ENCODE peak calls at places on chromosomes 5 and 9, in four cellular contexts. One of them, this sample, is unnamed. For H3K4me1, the result is how much of the 10 kb centered on the place peaks cover.

GRCh38 chr9:125889524-125890473 is 142.6 kb downstream of the PBX3 start:
- DNase-seq in H1: no peak
- DNase-seq in IMR-90: peak
- DNase-seq in mesendoderm: peak
- DNase-seq in this sample: peak

GRCh38 chr9:129852575-129852974 is 17.3 kb downstream of the USP20 start:
- DNase-seq in H1: no peak
- DNase-seq in IMR-90: no peak
- DNase-seq in mesendoderm: no peak
- DNase-seq in this sample: no peak

GRCh38 chr5:14574891-14575496 is 6.6 kb upstream of the OTULINL start:
- DNase-seq in H1: no peak
- DNase-seq in IMR-90: no peak
- DNase-seq in mesendoderm: no peak
- DNase-seq in this sample: no peak

GRCh38 chr9:27351438-27351837 is 54.5 kb upstream of the EQTN start:
- DNase-seq in H1: no peak
- DNase-seq in IMR-90: no peak
- DNase-seq in mesendoderm: no peak
- DNase-seq in this sample: no peak

GRCh38 chr5:66232701-66233100 is 88.6 kb downstream of the SREK1 start:
- DNase-seq in H1: no peak
- DNase-seq in IMR-90: peak
- DNase-seq in mesendoderm: no peak
- DNase-seq in this sample: peak

GRCh38 chr5:65808261-65808741 is 86.3 kb downstream of the NLN start:
- DNase-seq in H1: no peak
- DNase-seq in IMR-90: peak
- DNase-seq in mesendoderm: no peak
- DNase-seq in this sample: no peak

GRCh38 chr9:109108318-109108717 is 11.4 kb downstream of the TMEM245 start:
- DNase-seq in H1: no peak
- DNase-seq in IMR-90: peak
- DNase-seq in mesendoderm: no peak
- DNase-seq in this sample: no peak

GRCh38 chr5:87069974-87070608 is 197.6 kb upstream of the RASA1 start:
- DNase-seq in H1: no peak
- DNase-seq in IMR-90: peak
- DNase-seq in mesendoderm: peak
- DNase-seq in this sample: no peak

GRCh38 chr9:86563350-86563749 is 209.1 kb upstream of the TUT7 start:
- DNase-seq in H1: no peak
- DNase-seq in IMR-90: peak
- DNase-seq in mesendoderm: no peak
- DNase-seq in this sample: no peak

GRCh38 chr5:5341531-5342292 is 80.8 kb upstream of the ICE1 start:
- DNase-seq in H1: no peak
- DNase-seq in IMR-90: no peak
- DNase-seq in mesendoderm: no peak
- DNase-seq in this sample: no peak

GRCh38 chr9:76697554-76697953 is 66.7 kb upstream of the PCA3 start:
- DNase-seq in H1: no peak
- DNase-seq in IMR-90: no peak
- DNase-seq in mesendoderm: no peak
- DNase-seq in this sample: no peak

GRCh38 chr9:26261503-26262330 is 583.5 kb upstream of the TUSC1 start:
- DNase-seq in H1: no peak
- DNase-seq in IMR-90: peak
- DNase-seq in mesendoderm: peak
- DNase-seq in this sample: peak

GRCh38 chr5:78506296-78507049 is 142.1 kb downstream of the LHFPL2 start:
- DNase-seq in H1: no peak
- DNase-seq in IMR-90: peak
- DNase-seq in mesendoderm: peak
- DNase-seq in this sample: no peak

GRCh38 chr9:34564617-34565016 is 24.9 kb downstream of the CNTFR start:
- DNase-seq in H1: no peak
- DNase-seq in IMR-90: no peak
- DNase-seq in mesendoderm: no peak
- DNase-seq in this sample: no peak

DNA sequence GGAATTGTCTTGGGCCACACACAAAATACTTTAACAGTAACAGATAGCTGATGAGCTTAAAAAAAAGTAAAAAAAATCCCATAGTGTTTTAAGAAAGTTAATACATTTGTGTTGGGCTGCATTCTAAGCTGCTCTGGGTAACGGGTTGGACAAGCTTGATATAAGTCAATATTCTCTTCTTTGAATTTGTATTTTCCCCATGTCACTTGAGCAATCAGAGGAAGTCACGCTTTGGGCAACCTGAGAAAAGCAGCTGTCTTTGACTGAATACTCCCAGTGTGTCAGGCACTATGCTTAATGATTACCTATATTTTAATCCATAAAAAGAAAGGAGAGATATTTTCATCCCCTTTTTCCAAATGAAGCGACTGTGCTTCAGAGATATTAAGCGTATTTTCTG is 84.9 kb downstream of the ATP10B start:
- DNase-seq in H1: no peak
- DNase-seq in IMR-90: no peak
- DNase-seq in mesendoderm: no peak
- DNase-seq in this sample: no peak
- H4K5ac ChIP-seq in H1: no peak
- H4K5ac ChIP-seq in IMR-90: no peak
- H4K5ac ChIP-seq in mesendoderm: no peak
- H4K5ac ChIP-seq in this sample: no peak

DNA sequence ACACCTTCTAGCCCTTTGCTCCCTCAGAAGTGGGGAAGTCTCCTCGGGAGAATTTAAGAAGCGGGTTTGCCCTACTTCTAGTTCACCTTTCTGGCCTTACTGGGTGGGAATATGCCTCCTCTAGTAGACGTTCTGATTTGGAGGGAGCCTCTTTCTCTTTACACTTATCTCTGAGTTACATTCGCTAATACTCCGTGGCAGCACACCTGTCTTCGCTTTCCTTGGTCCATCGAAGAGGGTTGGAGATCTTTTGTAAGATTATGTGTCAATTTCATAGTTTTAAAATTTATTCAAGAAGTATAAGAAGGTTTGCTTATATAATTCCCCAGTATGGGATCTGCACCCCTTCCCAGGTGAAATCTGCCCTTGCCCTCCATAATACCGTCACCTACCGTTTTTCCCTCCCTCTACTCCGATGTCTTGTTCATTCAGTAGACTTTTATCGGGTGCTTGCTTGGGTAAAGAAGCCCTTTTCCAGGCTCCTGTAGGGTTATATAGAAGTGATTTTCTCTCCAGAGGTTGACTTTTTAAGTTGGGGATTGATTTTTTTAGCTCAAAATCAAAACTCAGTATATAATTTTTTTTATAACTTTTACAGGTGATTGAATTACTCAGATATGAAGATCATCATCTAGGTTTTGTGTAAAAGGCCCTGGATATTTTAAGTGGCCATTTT is 1.1 kb downstream of the GPBP1 start:
- DNase-seq in H1: no peak
- DNase-seq in IMR-90: no peak
- DNase-seq in mesendoderm: peak
- DNase-seq in this sample: no peak
- H3K4me1 ChIP-seq in H1: under half
- H3K4me1 ChIP-seq in IMR-90: under half
- H3K4me1 ChIP-seq in mesendoderm: under half
- H3K4me1 ChIP-seq in this sample: under half

GRCh38 chr5:178237431-178238312 is 5.1 kb upstream of the PHYKPL start:
- DNase-seq in H1: no peak
- DNase-seq in IMR-90: peak
- DNase-seq in mesendoderm: no peak
- DNase-seq in this sample: no peak

GRCh38 chr5:178238313-178238635 is 5.7 kb upstream of the PHYKPL start:
- DNase-seq in H1: no peak
- DNase-seq in IMR-90: no peak
- DNase-seq in mesendoderm: no peak
- DNase-seq in this sample: no peak

GRCh38 chr5:178240341-178240741 is 7.7 kb upstream of the PHYKPL start:
- DNase-seq in H1: no peak
- DNase-seq in IMR-90: no peak
- DNase-seq in mesendoderm: no peak
- DNase-seq in this sample: no peak

GRCh38 chr5:178240772-178241171 is 8.2 kb upstream of the PHYKPL start:
- DNase-seq in H1: no peak
- DNase-seq in IMR-90: no peak
- DNase-seq in mesendoderm: no peak
- DNase-seq in this sample: no peak

DNA sequence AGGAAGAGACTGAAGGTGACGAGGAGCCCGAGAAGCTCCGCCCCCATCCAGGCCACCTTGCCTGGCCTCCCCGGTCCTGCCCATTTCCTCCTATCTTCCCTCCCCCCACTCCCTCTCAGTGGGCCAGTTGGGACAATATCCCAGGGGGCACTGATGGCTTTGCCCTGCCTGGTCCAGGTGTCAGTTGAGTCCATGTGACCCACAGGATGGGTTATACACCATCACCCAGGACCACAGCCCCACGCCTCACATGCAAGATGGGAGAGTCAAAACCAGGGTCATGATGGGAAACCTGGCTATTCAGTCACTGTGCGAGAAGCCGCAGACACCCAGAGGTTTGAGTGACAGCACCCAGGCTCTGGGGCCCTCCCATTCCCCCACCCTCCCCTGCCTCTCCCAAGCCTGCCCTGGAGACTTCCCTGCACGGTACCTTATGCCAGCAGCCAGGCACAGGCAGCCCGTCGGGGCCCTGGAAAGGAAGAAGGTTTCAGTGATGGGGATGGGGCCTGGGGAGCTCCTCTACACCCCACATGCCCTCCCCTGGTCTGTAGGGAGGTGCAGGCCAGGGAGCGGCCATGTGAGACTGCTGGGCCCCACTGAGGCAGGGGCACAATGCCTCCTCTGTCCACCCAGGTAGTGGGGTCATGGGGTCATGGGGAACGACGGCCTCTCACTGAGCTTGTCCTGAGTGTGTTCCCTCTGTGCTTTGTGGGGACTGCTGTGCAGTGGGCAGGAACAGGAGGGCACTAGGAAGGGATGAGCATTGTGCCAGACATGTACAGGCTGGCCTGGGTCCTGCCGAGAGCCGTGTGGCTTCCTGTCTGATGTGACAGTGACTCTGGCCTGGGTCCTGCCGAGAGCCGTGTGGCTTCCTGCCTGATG is 6.3 kb upstream of the PHYKPL start:
- DNase-seq in H1: no peak
- DNase-seq in IMR-90: no peak
- DNase-seq in mesendoderm: no peak
- DNase-seq in this sample: no peak
- H4K8ac ChIP-seq in H1: peak
- H4K8ac ChIP-seq in IMR-90: no peak
- H4K8ac ChIP-seq in mesendoderm: no peak
- H4K8ac ChIP-seq in this sample: no peak

GRCh38 chr9:79360387-79361347 is 211.1 kb upstream of the TLE4 start:
- DNase-seq in H1: peak
- DNase-seq in IMR-90: peak
- DNase-seq in mesendoderm: peak
- DNase-seq in this sample: peak
- H4K5ac ChIP-seq in H1: no peak
- H4K5ac ChIP-seq in IMR-90: no peak
- H4K5ac ChIP-seq in mesendoderm: no peak
- H4K5ac ChIP-seq in this sample: no peak

GRCh38 chr5:140348104-140348503 is 1.7 kb upstream of the HBEGF start:
- DNase-seq in H1: no peak
- DNase-seq in IMR-90: no peak
- DNase-seq in mesendoderm: no peak
- DNase-seq in this sample: no peak
- H3K4me1 ChIP-seq in H1: under half
- H3K4me1 ChIP-seq in IMR-90: under half
- H3K4me1 ChIP-seq in mesendoderm: under half
- H3K4me1 ChIP-seq in this sample: under half